ENCODE peak calls at places on chromosomes 2 and 18, in four cellular contexts. Z is mammary epithelial cell; I is cardiac muscle cell; G is CD8-positive, alpha-beta memory T cell. T is an unnamed sample. For H3K4me1, the result is how much of the 10 kb centered on the place peaks cover.

GRCh38 chr2:95391641-95392310 is 10.7 kb upstream of the FAHD2A start:
- DNase-seq in Z (no peak), I (no peak), G (no peak), T (peak)

GRCh38 chr2:85822766-85823165 is 66.0 kb downstream of the ST3GAL5 start:
- DNase-seq in Z (no peak), I (no peak), G (no peak), T (no peak)

GRCh38 chr2:63023444-63023843 is 27.2 kb upstream of the OTX1 start:
- DNase-seq in Z (peak), I (peak), G (no peak), T (no peak)

GRCh38 chr18:25089470-25089869 is 262.5 kb downstream of the ZNF521 start:
- DNase-seq in Z (no peak), I (no peak), G (no peak), T (no peak)

GRCh38 chr2:81528852-81529480 is 1224.4 kb upstream of the LRRTM1 start:
- DNase-seq in Z (no peak), I (no peak), G (no peak), T (no peak)

GRCh38 chr18:8857806-8858205 is 152.4 kb downstream of the MTCL1 start:
- DNase-seq in Z (no peak), I (no peak), G (no peak), T (no peak)

GRCh38 chr2:1990724-1991123 is 246.4 kb upstream of the PXDN start:
- DNase-seq in Z (no peak), I (no peak), G (no peak), T (no peak)

GRCh38 chr2:98385050-98385699 is 38.9 kb downstream of the CNGA3 start:
- DNase-seq in Z (peak), I (peak), G (peak), T (peak)

GRCh38 chr2:10061221-10061925 is 18.0 kb downstream of the KLF11 start:
- DNase-seq in Z (no peak), I (no peak), G (no peak), T (no peak)

GRCh38 chr2:43124667-43125057 is 101.7 kb downstream of the ZFP36L2 start:
- DNase-seq in Z (no peak), I (no peak), G (no peak), T (no peak)

GRCh38 chr2:43126817-43127207 is 99.6 kb downstream of the ZFP36L2 start:
- DNase-seq in Z (no peak), I (no peak), G (no peak), T (no peak)

GRCh38 chr2:43123486-43123885 is 102.9 kb downstream of the ZFP36L2 start:
- DNase-seq in Z (no peak), I (no peak), G (no peak), T (no peak)

GRCh38 chr2:43123981-43124666 is 102.3 kb downstream of the ZFP36L2 start:
- DNase-seq in Z (no peak), I (no peak), G (no peak), T (no peak)

GRCh38 chr2:43125090-43125998 is 101.1 kb downstream of the ZFP36L2 start:
- DNase-seq in Z (no peak), I (no peak), G (no peak), T (no peak)
- H3K4me1 ChIP-seq in Z (under half), I (under half), G (under half), T (under half)

GRCh38 chr2:8544168-8544785 is 137.6 kb upstream of the ID2 start:
- DNase-seq in Z (no peak), I (no peak), G (no peak), T (no peak)

GRCh38 chr2:8547284-8548064 is 134.4 kb upstream of the ID2 start:
- DNase-seq in Z (no peak), I (no peak), G (no peak), T (no peak)

GRCh38 chr2:8544786-8545631 is 136.8 kb upstream of the ID2 start:
- DNase-seq in Z (no peak), I (peak), G (peak), T (peak)

GRCh38 chr2:8546319-8547283 is 135.3 kb upstream of the ID2 start:
- DNase-seq in Z (no peak), I (peak), G (no peak), T (no peak)

DNA sequence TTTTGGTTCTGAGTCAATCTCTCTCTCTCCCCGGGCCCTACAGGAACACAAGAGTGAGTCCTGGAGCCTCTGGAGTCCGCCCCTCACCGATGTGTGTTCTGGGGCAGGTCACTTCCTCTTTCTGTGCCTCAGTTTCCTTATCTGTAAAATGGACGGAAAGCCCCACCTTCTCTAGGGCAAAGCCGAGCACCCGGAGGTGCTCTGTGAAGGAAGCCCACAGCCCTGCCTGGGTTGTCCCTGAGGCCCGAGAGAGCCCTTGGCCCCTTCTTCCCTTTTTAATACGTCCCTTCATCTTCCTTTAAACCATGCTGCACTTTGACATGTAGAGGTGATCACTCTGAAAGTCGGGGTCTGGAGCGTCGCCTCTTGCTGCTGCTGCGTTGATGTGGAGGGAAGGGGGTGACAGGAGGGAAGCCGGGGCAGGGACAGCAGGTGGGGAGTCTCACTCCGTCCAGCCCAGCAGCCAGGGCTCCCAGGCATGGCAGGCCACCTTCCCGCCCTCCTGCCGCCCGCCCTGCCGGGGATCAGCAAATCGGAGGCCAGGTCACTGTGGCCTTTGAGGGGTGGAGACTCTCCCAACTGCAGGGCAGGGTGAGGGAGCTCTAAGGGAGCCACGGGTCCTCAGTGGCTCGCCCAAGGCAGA is 136.1 kb upstream of the ID2 start:
- DNase-seq in Z (no peak), I (no peak), G (no peak), T (no peak)
- H3K4me1 ChIP-seq in Z (under half), I (under half), G (under half), T (under half)

DNA sequence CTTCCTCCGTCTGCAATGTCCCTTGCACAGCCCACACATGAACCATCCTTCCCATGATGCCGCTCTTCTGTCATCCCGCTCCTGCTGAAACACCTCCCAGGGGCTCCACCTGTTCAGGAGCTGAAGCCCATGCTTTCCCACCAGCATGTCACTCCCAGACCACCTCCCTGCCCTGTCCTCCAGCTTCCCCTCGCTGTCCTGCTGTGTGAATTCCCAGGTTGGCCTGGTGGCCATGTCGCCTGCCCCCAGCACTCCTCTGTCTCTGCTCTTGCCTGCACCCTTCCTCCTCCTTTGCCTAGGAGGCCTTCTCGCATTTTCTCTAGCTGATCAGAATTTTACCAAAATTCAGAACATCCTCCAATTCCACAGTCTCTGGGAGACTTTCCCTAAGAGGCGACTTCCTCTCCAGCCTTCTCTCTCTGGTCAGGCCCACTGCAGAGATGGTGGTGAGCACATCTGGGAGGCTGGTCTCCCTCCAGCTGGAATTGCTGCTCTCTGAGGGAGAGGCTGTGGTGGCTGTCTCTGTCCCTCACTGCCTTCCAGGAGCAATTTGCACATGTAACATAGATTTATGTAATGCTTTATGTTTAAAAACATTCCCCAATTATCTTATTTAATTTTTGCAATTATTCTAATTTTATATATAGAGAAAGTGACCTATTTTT is 8.9 kb upstream of the IL1RL2 start:
- DNase-seq in Z (no peak), I (no peak), G (no peak), T (no peak)
- H3K4me1 ChIP-seq in Z (under half), I (under half), G (under half), T (under half)

DNA sequence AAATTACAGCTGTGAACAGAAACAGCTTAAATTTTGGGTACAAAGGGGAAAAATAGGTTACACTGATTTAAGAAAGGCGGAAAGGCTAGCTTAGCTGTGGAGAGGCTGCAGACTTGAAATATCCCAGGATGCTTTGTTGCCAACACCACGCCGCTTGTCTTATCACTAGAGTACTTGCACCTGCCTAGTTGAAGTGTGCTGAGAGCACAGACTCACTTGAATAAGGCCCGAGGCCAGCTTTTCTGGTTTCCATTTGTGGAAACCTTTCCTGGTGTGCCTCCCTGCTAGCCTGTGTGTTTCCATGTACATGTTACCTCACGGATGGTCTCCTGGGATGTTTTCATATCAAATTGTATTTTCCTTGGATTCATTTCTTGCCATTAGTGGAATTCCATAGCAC is 3.2 kb downstream of the CABLES1 start:
- DNase-seq in Z (no peak), I (no peak), G (no peak), T (no peak)
- H3K4me1 ChIP-seq in Z (under half), I (half or more), G (under half), T (half or more)

GRCh38 chr2:66440692-66441091 is 5.8 kb downstream of the MEIS1 start:
- DNase-seq in Z (no peak), I (peak), G (no peak), T (peak)
- H3K4me1 ChIP-seq in Z (under half), I (under half), G (under half), T (under half)

GRCh38 chr18:70172225-70172624 is 33.3 kb downstream of the RTTN start:
- DNase-seq in Z (no peak), I (peak), G (no peak), T (no peak)
- H3K4me1 ChIP-seq in Z (under half), I (under half), G (under half), T (under half)

DNA sequence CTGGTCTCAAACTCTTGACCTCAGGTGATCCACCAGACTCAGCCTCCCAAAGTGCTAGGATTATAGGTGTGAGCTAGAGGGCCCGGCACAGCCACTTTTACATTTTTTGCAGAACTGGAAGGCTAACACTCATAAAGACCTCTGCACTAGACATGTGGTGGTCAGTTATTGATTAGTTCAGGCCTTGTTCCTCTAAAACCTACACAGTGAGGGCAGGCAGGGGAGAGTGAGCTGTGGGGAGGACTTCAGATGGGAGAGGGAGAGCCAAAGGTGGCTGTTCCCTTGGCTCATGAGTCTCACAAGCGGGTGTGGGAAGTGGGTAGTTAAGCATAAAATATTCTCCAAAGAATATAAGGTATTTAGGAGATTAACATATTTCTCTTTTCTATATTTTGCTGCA is 29.3 kb upstream of the ACYP2 start:
- DNase-seq in Z (no peak), I (no peak), G (no peak), T (no peak)
- H3K4me1 ChIP-seq in Z (under half), I (under half), G (under half), T (under half)

DNA sequence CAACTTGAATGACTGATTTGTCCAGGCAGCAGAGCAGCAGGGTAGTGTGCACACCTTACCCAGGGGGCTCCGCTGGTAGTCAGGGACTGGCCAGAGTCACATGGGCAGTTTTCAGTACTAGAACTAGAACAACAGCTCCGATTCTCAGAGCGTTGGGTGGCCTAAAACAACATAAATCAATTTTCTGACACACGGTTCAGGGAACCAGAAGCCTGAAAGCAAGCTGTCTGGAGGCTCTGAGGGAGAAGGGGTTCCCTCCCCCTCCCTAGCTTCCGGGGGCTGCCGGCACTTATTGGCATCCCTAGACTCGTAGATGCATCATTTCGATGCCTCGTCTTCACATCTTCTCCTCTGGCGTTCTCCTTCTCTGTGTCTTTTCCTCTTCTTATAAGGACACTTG is 13.4 kb upstream of the ITGB6 start:
- DNase-seq in Z (no peak), I (no peak), G (no peak), T (no peak)
- H3K4me1 ChIP-seq in Z (under half), I (under half), G (under half), T (under half)